ENCODE peak calls at places on chromosomes 11 and 22, in five cellular contexts. E is bronchial epithelial cell, C is choroid plexus epithelial cell, U is hepatocyte, X is stomach. Q is an unnamed sample.

GRCh38 chr22:17172172-17172833 is 13.2 kb upstream of the HDHD5 start:
- DNase-seq in E (no peak), C (no peak), X (no peak), U (peak; percentile 26), Q (no peak)

GRCh38 chr11:119641991-119642745 is 86.8 kb downstream of the NECTIN1 start:
- DNase-seq in X (no peak), U (no peak), C (peak; percentile 26), E (peak; percentile 34), Q (no peak)

GRCh38 chr11:20261526-20261925 is 101.3 kb upstream of the DBX1 start:
- DNase-seq in C (no peak), E (no peak), X (no peak), U (no peak), Q (no peak)

GRCh38 chr11:19243601-19244000 is 2.9 kb upstream of the E2F8 start:
- DNase-seq in E (peak; percentile 52), X (no peak), U (no peak), C (no peak), Q (no peak)

GRCh38 chr22:39268645-39269044 is 23.9 kb upstream of the PDGFB start:
- DNase-seq in C (no peak), X (no peak), E (no peak), U (no peak), Q (no peak)

GRCh38 chr11:20113147-20113435 is 47.2 kb downstream of the DBX1 start:
- DNase-seq in U (no peak), C (peak; percentile 49), E (peak; percentile 74), X (no peak), Q (no peak)

GRCh38 chr11:10387209-10388083 is 67.6 kb upstream of the AMPD3 start:
- DNase-seq in E (no peak), U (peak; percentile 54), C (peak; percentile 89), X (no peak), Q (no peak)

GRCh38 chr22:49095366-49095765 is 732.3 kb downstream of the BRD1 start:
- DNase-seq in X (no peak), E (no peak), U (no peak), C (no peak), Q (no peak)

GRCh38 chr11:92298238-92298565 is 73.6 kb downstream of the FAT3 start:
- DNase-seq in E (no peak), X (no peak), C (no peak), U (no peak), Q (no peak)

GRCh38 chr22:32764330-32765116 is 37.0 kb upstream of the TIMP3 start:
- DNase-seq in C (peak; percentile 96), E (peak; percentile 87), X (no peak), U (peak; percentile 50), Q (no peak)

GRCh38 chr11:128553662-128554392 is 33.5 kb downstream of the ETS1 start:
- DNase-seq in E (no peak), C (peak; percentile 50), U (peak; percentile 69), X (no peak), Q (no peak)

GRCh38 chr11:36997656-36998055 is 399.6 kb upstream of the RAG2 start:
- DNase-seq in C (no peak), E (no peak), X (no peak), U (no peak), Q (no peak)

GRCh38 chr11:132427611-132428010 is 1057.2 kb downstream of the NTM start:
- DNase-seq in X (no peak), C (peak; percentile 22), E (peak; percentile 1), U (no peak), Q (no peak)

GRCh38 chr11:118438314-118438931 is 2.1 kb downstream of the KMT2A start:
- DNase-seq in E (peak; percentile 71), C (peak; percentile 97), U (peak; percentile 89), X (no peak), Q (no peak)

GRCh38 chr11:123407124-123407995 is 22.7 kb upstream of the GRAMD1B start:
- DNase-seq in C (peak; percentile 86), E (peak; percentile 75), X (peak; percentile 73), U (peak; percentile 85), Q (peak; percentile 40)

GRCh38 chr11:75203641-75204011 is 36.9 kb upstream of the TPBGL start:
- DNase-seq in E (no peak), U (no peak), X (no peak), C (no peak), Q (no peak)

GRCh38 chr11:12778506-12778905 is 104.3 kb downstream of the TEAD1 start:
- DNase-seq in C (no peak), E (no peak), U (no peak), X (no peak), Q (no peak)

GRCh38 chr11:123742334-123742733 is 874 bp upstream of the ZNF202 start:
- DNase-seq in X (no peak), E (no peak), U (no peak), C (no peak), Q (no peak)

GRCh38 chr22:35915477-35916013 is 113.1 kb downstream of the RBFOX2 start:
- DNase-seq in U (no peak), X (no peak), C (peak; percentile 21), E (peak; percentile 77), Q (no peak)
- H3K4me3 ChIP-seq in U (peak overlapping the region; percentile 20), X (peak overlapping the region; percentile 39), C (peak overlapping the region; percentile 58), E (no peak overlapping the region), Q (no peak overlapping the region)

GRCh38 chr11:35531246-35531645 is 5.8 kb upstream of the PAMR1 start:
- DNase-seq in C (no peak), X (no peak), U (no peak), E (no peak), Q (no peak)
- H3K4me3 ChIP-seq in C (no peak overlapping the region), X (no peak overlapping the region), U (no peak overlapping the region), E (no peak overlapping the region), Q (no peak overlapping the region)

DNA sequence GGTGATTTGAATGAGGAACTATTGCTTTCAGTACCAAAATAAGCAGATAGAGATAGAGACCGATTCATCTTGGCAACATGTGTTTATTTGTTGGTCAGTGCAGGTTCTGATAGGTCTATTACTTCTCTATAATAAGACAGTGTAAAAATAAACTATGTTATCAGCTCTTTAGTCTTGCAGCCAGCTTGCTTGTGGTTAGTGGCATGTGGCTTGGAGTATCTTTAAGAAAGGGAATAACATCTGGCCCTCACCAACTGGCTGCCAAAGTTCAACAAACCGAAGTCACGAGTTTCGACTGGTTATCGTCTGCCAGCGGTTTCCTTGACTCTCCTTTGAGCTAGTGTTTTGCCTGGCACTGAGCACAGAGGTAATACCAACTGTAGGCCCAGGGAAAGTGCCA is 71.8 kb downstream of the CTTN start:
- DNase-seq in E (no peak), C (peak; percentile 39), U (no peak), X (peak; percentile 63), Q (peak; percentile 37)
- H3K4me3 ChIP-seq in E (no peak overlapping the region), C (no peak overlapping the region), U (no peak overlapping the region), X (no peak overlapping the region), Q (no peak overlapping the region)

GRCh38 chr11:61795459-61795858 is 2.7 kb downstream of the FEN1 start:
- DNase-seq in U (no peak), E (no peak), C (no peak), X (no peak), Q (no peak)

GRCh38 chr11:61796127-61796526 is 3.4 kb downstream of the FEN1 start:
- DNase-seq in U (no peak), C (no peak), X (no peak), E (no peak), Q (no peak)

GRCh38 chr11:61794579-61794978 is 1.9 kb downstream of the FEN1 start:
- DNase-seq in E (no peak), C (no peak), U (no peak), X (no peak), Q (no peak)

GRCh38 chr11:61799665-61800284 is 7.1 kb downstream of the FEN1 start:
- DNase-seq in E (no peak), X (no peak), C (no peak), U (no peak), Q (no peak)

DNA sequence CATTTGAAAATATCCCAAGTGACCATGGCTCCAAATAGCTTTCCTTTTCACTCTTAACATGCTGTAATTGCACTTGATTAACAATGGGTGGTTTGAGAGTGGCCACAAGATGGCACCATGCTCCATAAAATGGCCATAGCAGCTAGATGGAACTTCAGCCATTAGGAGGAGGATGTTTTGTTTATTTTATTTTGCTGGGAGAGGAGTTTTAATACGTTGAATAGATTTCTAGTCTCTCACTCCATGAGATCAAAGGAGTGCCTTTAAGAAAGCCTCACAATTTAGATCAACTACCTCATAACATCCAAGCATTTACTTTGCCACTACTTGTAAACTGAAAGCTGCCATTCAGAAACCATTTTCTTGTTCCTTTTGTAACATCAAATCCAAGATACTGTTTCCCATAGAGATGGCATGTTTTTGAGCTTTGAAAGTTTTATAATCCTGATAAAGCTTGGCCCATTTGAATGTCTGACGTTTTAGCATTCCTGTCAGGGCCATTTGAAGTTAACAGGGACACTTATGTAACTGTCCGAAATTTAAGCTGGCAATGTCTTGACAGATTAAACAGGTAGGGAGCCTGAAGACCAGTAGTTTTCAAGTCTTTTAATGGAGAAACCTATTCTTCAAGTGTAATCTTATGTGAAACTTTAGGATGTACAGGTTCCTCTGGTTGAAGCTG is 4.7 kb downstream of the FEN1 start:
- DNase-seq in C (peak; percentile 95), U (peak; percentile 86), E (peak; percentile 75), X (peak; percentile 83), Q (peak; percentile 61)
- H3K4me3 ChIP-seq in C (no peak overlapping the region), U (no peak overlapping the region), E (no peak overlapping the region), X (no peak overlapping the region), Q (no peak overlapping the region)

DNA sequence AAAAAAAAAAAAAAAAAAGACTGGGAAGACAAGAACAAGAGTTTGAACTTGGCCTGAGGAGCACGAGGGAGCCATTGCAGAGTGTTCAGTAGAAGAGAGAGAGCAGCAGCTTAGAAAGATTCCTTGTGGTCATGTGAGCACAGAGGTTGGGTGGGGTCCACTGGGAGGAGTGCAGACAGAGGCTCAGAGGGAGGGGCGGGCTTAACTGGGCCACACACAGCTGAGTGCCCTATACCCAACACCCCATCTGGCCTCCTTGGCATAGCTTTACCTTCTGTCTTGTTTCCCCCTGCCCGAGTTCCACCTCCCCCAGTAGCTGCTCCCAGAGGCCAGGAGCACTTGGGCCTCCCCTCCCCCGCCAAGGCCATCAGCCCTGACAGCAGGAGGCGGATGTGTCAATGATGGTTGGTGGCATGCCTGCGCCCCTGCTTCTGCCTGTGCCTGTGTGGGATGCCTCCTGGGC is 12.1 kb downstream of the C11orf86 start:
- DNase-seq in E (no peak), X (no peak), U (no peak), C (no peak), Q (no peak)
- H3K4me3 ChIP-seq in E (no peak overlapping the region), X (no peak overlapping the region), U (no peak overlapping the region), C (no peak overlapping the region), Q (no peak overlapping the region)

DNA sequence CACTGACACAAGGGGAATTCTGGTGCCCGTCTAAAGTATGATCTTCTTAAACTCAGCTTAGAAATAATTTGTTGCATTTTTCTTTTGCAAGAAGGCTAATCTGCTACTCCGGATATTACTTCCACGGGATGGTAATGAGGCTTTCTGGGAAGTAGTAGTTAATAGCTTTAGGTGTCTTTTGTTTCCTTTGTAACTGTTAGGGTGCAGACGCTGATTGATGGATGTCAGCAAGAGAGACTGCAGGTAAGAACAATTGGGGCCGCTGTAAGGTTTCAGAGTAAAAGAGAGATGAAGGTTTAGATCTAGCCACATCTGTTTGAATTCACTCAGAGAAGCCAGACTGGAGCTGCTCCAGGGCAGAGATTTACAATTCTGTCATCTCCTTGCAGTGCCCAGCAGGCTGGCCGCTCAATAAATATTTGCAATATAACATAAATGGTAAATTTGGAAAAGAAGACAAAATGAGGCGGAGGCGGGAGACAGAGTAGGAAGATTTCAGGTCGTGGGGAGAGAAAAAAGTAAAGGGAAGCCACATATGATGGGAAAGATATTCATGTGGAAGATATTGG is 320.4 kb downstream of the AASDHPPT start:
- DNase-seq in X (no peak), U (no peak), C (no peak), E (no peak), Q (no peak)
- H3K4me3 ChIP-seq in X (no peak overlapping the region), U (no peak overlapping the region), C (no peak overlapping the region), E (no peak overlapping the region), Q (no peak overlapping the region)

Q was measured in GM12864.